ENCODE peak calls at places on chromosomes 4 and X, in nine cellular contexts. K is GM20000; Z is mucosa of descending colon; E is amygdala; C is dermis blood vessel endothelial cell; F is activated CD4-positive, alpha-beta memory T cell treated with anti-CD3 and anti-CD28 coated beads, Interleukin-2, amount 10 ng/mL, durations not matched to agents 7 days and 5 days; U is mucosa of gallbladder; W is NCI-H1436; N is Kasumi-1. L is an unnamed sample.

GRCh38 chr4:35934370-35934981 is 309.8 kb downstream of the ARAP2 start:
- DNase-seq in K (peak), Z (no peak), E (no peak), C (peak), F (no peak), U (no peak), W (no peak), N (peak), L (peak)

GRCh38 chr4:15714616-15715015 is 11.8 kb downstream of the BST1 start:
- DNase-seq in K (no peak), Z (no peak), E (no peak), C (no peak), F (no peak), U (peak), W (no peak), N (no peak), L (no peak)

GRCh38 chr4:185470503-185471195 is 884 bp downstream of the CCDC110 start:
- DNase-seq in K (peak), Z (peak), E (peak), C (peak), F (peak), U (peak), W (peak), N (no peak), L (peak)

GRCh38 chrX:118989886-118990285 is 15.5 kb downstream of the LONRF3 start:
- DNase-seq in K (no peak), Z (no peak), E (no peak), C (no peak), F (no peak), U (no peak), W (no peak), N (no peak), L (no peak)

GRCh38 chrX:26822448-26822847 is 606.5 kb downstream of the MAGEB5 start:
- DNase-seq in K (no peak), Z (no peak), E (no peak), C (no peak), F (no peak), U (no peak), W (no peak), N (no peak), L (no peak)

GRCh38 chr4:114005569-114006442 is 26.4 kb upstream of the ARSJ start:
- DNase-seq in K (no peak), Z (no peak), E (no peak), C (peak), F (no peak), U (no peak), W (no peak), N (no peak), L (peak)

GRCh38 chr4:85963231-85963630 is 396.6 kb downstream of the MAPK10 start:
- DNase-seq in K (no peak), Z (no peak), E (no peak), C (no peak), F (no peak), U (no peak), W (no peak), N (no peak), L (no peak)

GRCh38 chr4:32745351-32745750 is 2025.2 kb downstream of the PCDH7 start:
- DNase-seq in K (no peak), Z (no peak), E (no peak), C (no peak), F (no peak), U (no peak), W (no peak), N (no peak), L (no peak)

GRCh38 chr4:1621996-1622637 is 62.0 kb downstream of the FAM53A start:
- DNase-seq in K (no peak), Z (no peak), E (no peak), C (no peak), F (no peak), U (no peak), W (no peak), N (no peak), L (no peak)

GRCh38 chr4:38150021-38150671 is 189.9 kb downstream of the PTTG2 start:
- DNase-seq in K (no peak), Z (no peak), E (no peak), C (no peak), F (no peak), U (no peak), W (no peak), N (no peak), L (no peak)

GRCh38 chr4:2305766-2306501 is 44.0 kb upstream of the MXD4 start:
- DNase-seq in K (no peak), Z (no peak), E (no peak), C (no peak), F (peak), U (peak), W (no peak), N (no peak), L (no peak)

GRCh38 chrX:68735266-68735665 is 87.8 kb downstream of the STARD8 start:
- DNase-seq in K (no peak), Z (no peak), E (no peak), C (no peak), F (no peak), U (no peak), W (no peak), N (no peak), L (no peak)

L was measured in endothelial cell of umbilical vein.